ENCODE peak calls at places on chromosomes 7 and 10, in nine cellular contexts. L is astrocyte, Q is GM19239, B is AG09309, W is cardiac fibroblast, H is astrocyte of the spinal cord, R is AG08395, Z is left ventricle myocardium superior, X is NCI-H1930. T is an unnamed sample.

GRCh38 chr7:67438174-67438837 is 441.7 kb downstream of the TYW1 start:
- DNase-seq in W (no peak), R (no peak), X (no peak), H (no peak), Q (no peak), L (no peak), B (no peak), Z (no peak), T (peak)

GRCh38 chr10:78931333-78932083 is 137.3 kb upstream of the ZMIZ1 start:
- DNase-seq in R (peak), W (peak), H (peak), B (peak), Z (peak), X (no peak), L (peak), Q (no peak), T (peak)

GRCh38 chr10:129719415-129719739 is 244.7 kb downstream of the EBF3 start:
- DNase-seq in Z (no peak), Q (no peak), H (no peak), W (no peak), R (no peak), L (no peak), X (no peak), B (no peak), T (peak)

GRCh38 chr10:123620621-123621020 is 45.5 kb upstream of the GPR26 start:
- DNase-seq in W (no peak), X (no peak), H (no peak), Q (no peak), R (no peak), Z (no peak), L (no peak), B (no peak), T (no peak)

GRCh38 chr10:103540722-103541121 is 47.2 kb downstream of the NEURL1 start:
- DNase-seq in Z (no peak), Q (no peak), R (no peak), H (no peak), L (no peak), X (no peak), W (peak), B (no peak), T (peak)

GRCh38 chr10:114855776-114856543 is 34.4 kb downstream of the FHIP2A start:
- DNase-seq in R (peak), W (peak), B (no peak), L (peak), H (peak), X (no peak), Q (no peak), Z (no peak), T (no peak)

GRCh38 chr7:87059525-87060287 is at the start of gene ELAPOR2:
- DNase-seq in R (peak), Q (peak), H (peak), X (peak), Z (peak), L (peak), W (peak), B (no peak), T (peak)

GRCh38 chr7:154096-154835 is 38.1 kb upstream of the FAM20C start:
- DNase-seq in W (no peak), Q (no peak), X (no peak), B (no peak), H (no peak), L (no peak), R (no peak), Z (peak), T (no peak)

GRCh38 chr7:116782177-116782711 is 80.1 kb upstream of the CAPZA2 start:
- DNase-seq in R (peak), H (peak), Q (no peak), W (peak), Z (no peak), X (no peak), L (peak), B (peak), T (peak)

GRCh38 chr7:140316165-140316661 is 82.1 kb downstream of the SLC37A3 start:
- DNase-seq in H (peak), L (peak), R (peak), Q (no peak), W (peak), X (no peak), Z (peak), B (peak), T (no peak)

GRCh38 chr7:100745184-100745583 is 11.8 kb downstream of the ZAN start:
- DNase-seq in Q (no peak), X (peak), W (peak), H (peak), L (peak), R (peak), B (no peak), Z (peak), T (no peak)

GRCh38 chr10:62450905-62451605 is 76.9 kb downstream of the ZNF365 start:
- DNase-seq in W (no peak), H (no peak), L (no peak), B (no peak), Z (no peak), Q (no peak), R (no peak), X (no peak), T (no peak)

GRCh38 chr7:107945332-107945731 is 54.3 kb downstream of the DLD start:
- DNase-seq in Q (no peak), H (no peak), Z (no peak), W (no peak), X (no peak), R (no peak), L (no peak), B (no peak), T (no peak)

GRCh38 chr10:122504551-122504950 is 43.2 kb downstream of the HTRA1 start:
- DNase-seq in B (peak), Z (peak), L (peak), Q (no peak), X (no peak), W (peak), H (peak), R (peak), T (no peak)

GRCh38 chr7:42642699-42643098 is 269.2 kb downstream of the C7orf25 start:
- DNase-seq in B (no peak), W (no peak), Z (no peak), X (no peak), R (no peak), H (no peak), L (no peak), Q (no peak), T (no peak)

GRCh38 chr10:27240212-27240890 is at the start of gene ACBD5:
- DNase-seq in Z (peak), B (peak), X (peak), W (peak), H (peak), L (peak), Q (no peak), R (peak), T (peak)

GRCh38 chr10:24207781-24208611 is 942 bp upstream of the KIAA1217 start:
- DNase-seq in X (no peak), L (peak), R (no peak), B (no peak), H (peak), Z (no peak), W (peak), Q (no peak), T (peak)

GRCh38 chr10:21122907-21123306 is 225.8 kb upstream of the NEBL start:
- DNase-seq in Q (no peak), H (no peak), X (no peak), L (no peak), B (no peak), Z (no peak), R (no peak), W (no peak), T (no peak)

GRCh38 chr7:128703605-128704004 is 31.5 kb downstream of the GARIN1A start:
- DNase-seq in X (no peak), R (peak), L (no peak), H (no peak), Z (no peak), B (no peak), Q (no peak), W (no peak), T (no peak)

GRCh38 chr7:137852108-137852507 is 5.3 kb upstream of the DGKI start:
- DNase-seq in Z (no peak), H (no peak), R (no peak), X (no peak), W (no peak), B (no peak), L (no peak), Q (no peak), T (no peak)

GRCh38 chr10:79266543-79267312 is 80.5 kb upstream of the PPIF start:
- DNase-seq in L (peak), H (peak), B (peak), X (no peak), Z (peak), Q (peak), R (peak), W (peak), T (no peak)

GRCh38 chr7:150950496-150951180 is 27.5 kb downstream of the KCNH2 start:
- DNase-seq in W (no peak), H (no peak), R (no peak), X (no peak), Z (no peak), B (no peak), L (no peak), Q (no peak), T (peak)

GRCh38 chr7:144428431-144428830 is 24.9 kb upstream of the NOBOX start:
- DNase-seq in Z (no peak), W (no peak), X (no peak), R (no peak), H (no peak), L (no peak), Q (no peak), B (no peak), T (no peak)

T was measured in endodermal cell.